ENCODE peak calls at places on chromosomes 7 and 10, in five cellular contexts. U, L, E, M and C are unnamed samples.

GRCh38 chr7:51127618-51127904 is 189.0 kb downstream of the COBL start:
- DNase-seq in U (no peak), E (no peak), M (no peak), L (no peak), C (no peak)

GRCh38 chr7:115135769-115136410 is 214.0 kb downstream of the MDFIC start:
- DNase-seq in U (peak; percentile 37), M (no peak), L (no peak), E (no peak), C (no peak)

GRCh38 chr10:13728898-13729535 is 142.3 kb downstream of the PRPF18 start:
- DNase-seq in U (no peak), M (no peak), E (no peak), L (peak; percentile 37), C (no peak)

GRCh38 chr10:129236411-129236810 is 230.6 kb upstream of the MGMT start:
- DNase-seq in L (no peak), M (no peak), U (no peak), E (no peak), C (no peak)

GRCh38 chr10:968546-969199 is 19.6 kb upstream of the GTPBP4 start:
- DNase-seq in M (no peak), L (no peak), U (peak; percentile 27), E (no peak), C (no peak)

GRCh38 chr7:157963526-157963925 is 624.1 kb downstream of the PTPRN2 start:
- DNase-seq in M (no peak), U (no peak), E (no peak), L (no peak), C (no peak)

GRCh38 chr10:102208311-102209035 is 17.6 kb upstream of the ELOVL3 start:
- DNase-seq in M (no peak), U (no peak), E (no peak), L (no peak), C (no peak)

GRCh38 chr10:129642427-129642826 is 175.4 kb downstream of the MGMT start:
- DNase-seq in U (no peak), M (no peak), E (no peak), L (peak; percentile 17), C (peak; percentile 10)

GRCh38 chr10:128172756-128173155 is 46.5 kb upstream of the MKI67 start:
- DNase-seq in L (no peak), U (no peak), M (no peak), E (no peak), C (no peak)

GRCh38 chr7:960269-960871 is 5.9 kb upstream of the ADAP1 start:
- DNase-seq in M (no peak), E (no peak), U (no peak), L (no peak), C (no peak)